ENCODE peak calls at places on chromosomes 7 and 10, in ten cellular contexts. One of them, this sample, is unnamed.

GRCh38 chr7:113086431-113086888 is at the start of gene GPR85:
- DNase-seq in ovary: peak
- DNase-seq in glomerular endothelial cell: no peak
- DNase-seq in NCI-H446: no peak
- DNase-seq in nephron progenitor cell: peak
- DNase-seq in WERI-Rb-1: peak
- DNase-seq in stimulated activated CD4-positive, alpha-beta T cell treated with anti-CD3 and anti-CD28 coated beads, TNF-alpha, amount 100 ng/mL, for 24 hours: no peak
- DNase-seq in effector memory CD4-positive, alpha-beta T cell: no peak
- DNase-seq in HepG2: no peak
- DNase-seq in NCI-H1930: peak
- DNase-seq in this sample: peak

GRCh38 chr7:38034062-38034907 is 113.8 kb downstream of the EPDR1 start:
- DNase-seq in nephron progenitor cell: no peak
- DNase-seq in NCI-H1930: no peak
- DNase-seq in HepG2: no peak
- DNase-seq in ovary: no peak
- DNase-seq in effector memory CD4-positive, alpha-beta T cell: no peak
- DNase-seq in WERI-Rb-1: no peak
- DNase-seq in glomerular endothelial cell: no peak
- DNase-seq in stimulated activated CD4-positive, alpha-beta T cell treated with anti-CD3 and anti-CD28 coated beads, TNF-alpha, amount 100 ng/mL, for 24 hours: no peak
- DNase-seq in NCI-H446: no peak
- DNase-seq in this sample: no peak

GRCh38 chr10:102384053-102384452 is 11.5 kb upstream of the NFKB2 start:
- DNase-seq in nephron progenitor cell: no peak
- DNase-seq in NCI-H446: no peak
- DNase-seq in WERI-Rb-1: no peak
- DNase-seq in stimulated activated CD4-positive, alpha-beta T cell treated with anti-CD3 and anti-CD28 coated beads, TNF-alpha, amount 100 ng/mL, for 24 hours: no peak
- DNase-seq in glomerular endothelial cell: no peak
- DNase-seq in effector memory CD4-positive, alpha-beta T cell: no peak
- DNase-seq in HepG2: no peak
- DNase-seq in NCI-H1930: peak
- DNase-seq in ovary: no peak
- DNase-seq in this sample: no peak

GRCh38 chr7:1539346-1540321 is 9.1 kb downstream of the MAFK start:
- DNase-seq in glomerular endothelial cell: no peak
- DNase-seq in effector memory CD4-positive, alpha-beta T cell: no peak
- DNase-seq in WERI-Rb-1: no peak
- DNase-seq in nephron progenitor cell: no peak
- DNase-seq in NCI-H1930: no peak
- DNase-seq in ovary: no peak
- DNase-seq in stimulated activated CD4-positive, alpha-beta T cell treated with anti-CD3 and anti-CD28 coated beads, TNF-alpha, amount 100 ng/mL, for 24 hours: no peak
- DNase-seq in NCI-H446: no peak
- DNase-seq in HepG2: no peak
- DNase-seq in this sample: no peak

GRCh38 chr10:132192076-132192975 is 5.6 kb downstream of the DPYSL4 start:
- DNase-seq in nephron progenitor cell: no peak
- DNase-seq in HepG2: no peak
- DNase-seq in ovary: no peak
- DNase-seq in stimulated activated CD4-positive, alpha-beta T cell treated with anti-CD3 and anti-CD28 coated beads, TNF-alpha, amount 100 ng/mL, for 24 hours: no peak
- DNase-seq in NCI-H1930: no peak
- DNase-seq in effector memory CD4-positive, alpha-beta T cell: no peak
- DNase-seq in glomerular endothelial cell: no peak
- DNase-seq in WERI-Rb-1: no peak
- DNase-seq in NCI-H446: no peak
- DNase-seq in this sample: no peak

GRCh38 chr10:819326-819725 is 112.2 kb downstream of the LARP4B start:
- DNase-seq in HepG2: no peak
- DNase-seq in nephron progenitor cell: no peak
- DNase-seq in ovary: no peak
- DNase-seq in WERI-Rb-1: no peak
- DNase-seq in NCI-H1930: no peak
- DNase-seq in glomerular endothelial cell: no peak
- DNase-seq in stimulated activated CD4-positive, alpha-beta T cell treated with anti-CD3 and anti-CD28 coated beads, TNF-alpha, amount 100 ng/mL, for 24 hours: no peak
- DNase-seq in effector memory CD4-positive, alpha-beta T cell: no peak
- DNase-seq in NCI-H446: no peak
- DNase-seq in this sample: no peak

GRCh38 chr10:32166365-32166764 is 110.1 kb upstream of the KIF5B start:
- DNase-seq in stimulated activated CD4-positive, alpha-beta T cell treated with anti-CD3 and anti-CD28 coated beads, TNF-alpha, amount 100 ng/mL, for 24 hours: no peak
- DNase-seq in NCI-H1930: no peak
- DNase-seq in HepG2: peak
- DNase-seq in NCI-H446: no peak
- DNase-seq in WERI-Rb-1: no peak
- DNase-seq in nephron progenitor cell: no peak
- DNase-seq in effector memory CD4-positive, alpha-beta T cell: no peak
- DNase-seq in glomerular endothelial cell: no peak
- DNase-seq in ovary: no peak
- DNase-seq in this sample: no peak

GRCh38 chr7:156604836-156605695 is 35.5 kb upstream of the RNF32 start:
- DNase-seq in stimulated activated CD4-positive, alpha-beta T cell treated with anti-CD3 and anti-CD28 coated beads, TNF-alpha, amount 100 ng/mL, for 24 hours: no peak
- DNase-seq in ovary: no peak
- DNase-seq in effector memory CD4-positive, alpha-beta T cell: no peak
- DNase-seq in WERI-Rb-1: no peak
- DNase-seq in NCI-H1930: no peak
- DNase-seq in HepG2: no peak
- DNase-seq in nephron progenitor cell: no peak
- DNase-seq in glomerular endothelial cell: no peak
- DNase-seq in NCI-H446: no peak
- DNase-seq in this sample: no peak

GRCh38 chr7:105309235-105310156 is 79.2 kb downstream of the SRPK2 start:
- DNase-seq in NCI-H446: no peak
- DNase-seq in glomerular endothelial cell: no peak
- DNase-seq in nephron progenitor cell: no peak
- DNase-seq in HepG2: no peak
- DNase-seq in NCI-H1930: peak
- DNase-seq in WERI-Rb-1: no peak
- DNase-seq in ovary: no peak
- DNase-seq in stimulated activated CD4-positive, alpha-beta T cell treated with anti-CD3 and anti-CD28 coated beads, TNF-alpha, amount 100 ng/mL, for 24 hours: no peak
- DNase-seq in effector memory CD4-positive, alpha-beta T cell: no peak
- DNase-seq in this sample: no peak

GRCh38 chr7:106305732-106306131 is 20.9 kb upstream of the NAMPT start:
- DNase-seq in HepG2: no peak
- DNase-seq in nephron progenitor cell: no peak
- DNase-seq in effector memory CD4-positive, alpha-beta T cell: no peak
- DNase-seq in ovary: no peak
- DNase-seq in NCI-H1930: no peak
- DNase-seq in WERI-Rb-1: no peak
- DNase-seq in glomerular endothelial cell: no peak
- DNase-seq in NCI-H446: no peak
- DNase-seq in stimulated activated CD4-positive, alpha-beta T cell treated with anti-CD3 and anti-CD28 coated beads, TNF-alpha, amount 100 ng/mL, for 24 hours: no peak
- DNase-seq in this sample: no peak

GRCh38 chr10:71597821-71598498 is 121.6 kb downstream of the C10orf105 start:
- DNase-seq in stimulated activated CD4-positive, alpha-beta T cell treated with anti-CD3 and anti-CD28 coated beads, TNF-alpha, amount 100 ng/mL, for 24 hours: no peak
- DNase-seq in WERI-Rb-1: no peak
- DNase-seq in effector memory CD4-positive, alpha-beta T cell: no peak
- DNase-seq in HepG2: peak
- DNase-seq in NCI-H446: no peak
- DNase-seq in glomerular endothelial cell: no peak
- DNase-seq in ovary: peak
- DNase-seq in nephron progenitor cell: no peak
- DNase-seq in NCI-H1930: no peak
- DNase-seq in this sample: no peak

GRCh38 chr7:130420943-130421578 is 19.8 kb downstream of the CEP41 start:
- DNase-seq in WERI-Rb-1: no peak
- DNase-seq in NCI-H446: no peak
- DNase-seq in stimulated activated CD4-positive, alpha-beta T cell treated with anti-CD3 and anti-CD28 coated beads, TNF-alpha, amount 100 ng/mL, for 24 hours: no peak
- DNase-seq in nephron progenitor cell: no peak
- DNase-seq in glomerular endothelial cell: no peak
- DNase-seq in NCI-H1930: peak
- DNase-seq in ovary: no peak
- DNase-seq in effector memory CD4-positive, alpha-beta T cell: no peak
- DNase-seq in HepG2: no peak
- DNase-seq in this sample: no peak

GRCh38 chr10:54009672-54010071 is 791.4 kb downstream of the PCDH15 start:
- DNase-seq in stimulated activated CD4-positive, alpha-beta T cell treated with anti-CD3 and anti-CD28 coated beads, TNF-alpha, amount 100 ng/mL, for 24 hours: no peak
- DNase-seq in effector memory CD4-positive, alpha-beta T cell: no peak
- DNase-seq in ovary: no peak
- DNase-seq in NCI-H446: no peak
- DNase-seq in WERI-Rb-1: no peak
- DNase-seq in NCI-H1930: no peak
- DNase-seq in HepG2: no peak
- DNase-seq in glomerular endothelial cell: no peak
- DNase-seq in nephron progenitor cell: no peak
- DNase-seq in this sample: no peak

GRCh38 chr7:91942312-91942711 is 1.6 kb downstream of the AKAP9 start:
- DNase-seq in NCI-H1930: no peak
- DNase-seq in nephron progenitor cell: no peak
- DNase-seq in stimulated activated CD4-positive, alpha-beta T cell treated with anti-CD3 and anti-CD28 coated beads, TNF-alpha, amount 100 ng/mL, for 24 hours: no peak
- DNase-seq in WERI-Rb-1: no peak
- DNase-seq in glomerular endothelial cell: no peak
- DNase-seq in NCI-H446: no peak
- DNase-seq in HepG2: peak
- DNase-seq in ovary: no peak
- DNase-seq in effector memory CD4-positive, alpha-beta T cell: no peak
- DNase-seq in this sample: no peak

GRCh38 chr10:34864156-34865075 is 49.3 kb upstream of the PARD3 start:
- DNase-seq in glomerular endothelial cell: no peak
- DNase-seq in stimulated activated CD4-positive, alpha-beta T cell treated with anti-CD3 and anti-CD28 coated beads, TNF-alpha, amount 100 ng/mL, for 24 hours: no peak
- DNase-seq in effector memory CD4-positive, alpha-beta T cell: no peak
- DNase-seq in NCI-H1930: no peak
- DNase-seq in WERI-Rb-1: no peak
- DNase-seq in ovary: no peak
- DNase-seq in nephron progenitor cell: no peak
- DNase-seq in HepG2: no peak
- DNase-seq in NCI-H446: no peak
- DNase-seq in this sample: no peak

GRCh38 chr10:35961501-35961900 is 319.4 kb upstream of the FZD8 start:
- DNase-seq in ovary: no peak
- DNase-seq in effector memory CD4-positive, alpha-beta T cell: no peak
- DNase-seq in NCI-H446: no peak
- DNase-seq in glomerular endothelial cell: no peak
- DNase-seq in nephron progenitor cell: no peak
- DNase-seq in NCI-H1930: no peak
- DNase-seq in stimulated activated CD4-positive, alpha-beta T cell treated with anti-CD3 and anti-CD28 coated beads, TNF-alpha, amount 100 ng/mL, for 24 hours: no peak
- DNase-seq in WERI-Rb-1: no peak
- DNase-seq in HepG2: no peak
- DNase-seq in this sample: no peak

GRCh38 chr10:131767716-131768115 is 133.1 kb upstream of the PPP2R2D start:
- DNase-seq in NCI-H1930: no peak
- DNase-seq in ovary: no peak
- DNase-seq in WERI-Rb-1: no peak
- DNase-seq in effector memory CD4-positive, alpha-beta T cell: no peak
- DNase-seq in nephron progenitor cell: no peak
- DNase-seq in stimulated activated CD4-positive, alpha-beta T cell treated with anti-CD3 and anti-CD28 coated beads, TNF-alpha, amount 100 ng/mL, for 24 hours: no peak
- DNase-seq in NCI-H446: no peak
- DNase-seq in HepG2: no peak
- DNase-seq in glomerular endothelial cell: no peak
- DNase-seq in this sample: no peak

GRCh38 chr7:149133311-149133710 is 7.2 kb upstream of the ZNF425 start:
- DNase-seq in stimulated activated CD4-positive, alpha-beta T cell treated with anti-CD3 and anti-CD28 coated beads, TNF-alpha, amount 100 ng/mL, for 24 hours: no peak
- DNase-seq in NCI-H446: no peak
- DNase-seq in HepG2: no peak
- DNase-seq in NCI-H1930: no peak
- DNase-seq in WERI-Rb-1: no peak
- DNase-seq in ovary: no peak
- DNase-seq in glomerular endothelial cell: no peak
- DNase-seq in nephron progenitor cell: no peak
- DNase-seq in effector memory CD4-positive, alpha-beta T cell: no peak
- DNase-seq in this sample: no peak

GRCh38 chr10:114576132-114576487 is 82.0 kb downstream of the ABLIM1 start:
- DNase-seq in nephron progenitor cell: no peak
- DNase-seq in NCI-H446: no peak
- DNase-seq in glomerular endothelial cell: no peak
- DNase-seq in NCI-H1930: no peak
- DNase-seq in stimulated activated CD4-positive, alpha-beta T cell treated with anti-CD3 and anti-CD28 coated beads, TNF-alpha, amount 100 ng/mL, for 24 hours: no peak
- DNase-seq in WERI-Rb-1: no peak
- DNase-seq in HepG2: no peak
- DNase-seq in effector memory CD4-positive, alpha-beta T cell: no peak
- DNase-seq in ovary: no peak
- DNase-seq in this sample: peak

GRCh38 chr10:73875139-73875475 is 752 bp upstream of the CAMK2G start:
- DNase-seq in WERI-Rb-1: no peak
- DNase-seq in glomerular endothelial cell: no peak
- DNase-seq in NCI-H446: no peak
- DNase-seq in HepG2: no peak
- DNase-seq in effector memory CD4-positive, alpha-beta T cell: no peak
- DNase-seq in stimulated activated CD4-positive, alpha-beta T cell treated with anti-CD3 and anti-CD28 coated beads, TNF-alpha, amount 100 ng/mL, for 24 hours: no peak
- DNase-seq in NCI-H1930: no peak
- DNase-seq in ovary: no peak
- DNase-seq in nephron progenitor cell: no peak
- DNase-seq in this sample: no peak

GRCh38 chr7:45957721-45958120 is 36.6 kb upstream of the IGFBP3 start:
- DNase-seq in WERI-Rb-1: no peak
- DNase-seq in effector memory CD4-positive, alpha-beta T cell: no peak
- DNase-seq in ovary: no peak
- DNase-seq in HepG2: no peak
- DNase-seq in nephron progenitor cell: no peak
- DNase-seq in stimulated activated CD4-positive, alpha-beta T cell treated with anti-CD3 and anti-CD28 coated beads, TNF-alpha, amount 100 ng/mL, for 24 hours: no peak
- DNase-seq in NCI-H446: no peak
- DNase-seq in NCI-H1930: no peak
- DNase-seq in glomerular endothelial cell: no peak
- DNase-seq in this sample: no peak

GRCh38 chr7:75662579-75663301 is 76.0 kb downstream of the HIP1 start:
- DNase-seq in nephron progenitor cell: no peak
- DNase-seq in stimulated activated CD4-positive, alpha-beta T cell treated with anti-CD3 and anti-CD28 coated beads, TNF-alpha, amount 100 ng/mL, for 24 hours: no peak
- DNase-seq in glomerular endothelial cell: no peak
- DNase-seq in NCI-H1930: no peak
- DNase-seq in HepG2: no peak
- DNase-seq in WERI-Rb-1: no peak
- DNase-seq in effector memory CD4-positive, alpha-beta T cell: no peak
- DNase-seq in NCI-H446: no peak
- DNase-seq in ovary: no peak
- DNase-seq in this sample: no peak

GRCh38 chr7:82317257-82317721 is 126.3 kb downstream of the CACNA2D1 start:
- DNase-seq in NCI-H446: no peak
- DNase-seq in stimulated activated CD4-positive, alpha-beta T cell treated with anti-CD3 and anti-CD28 coated beads, TNF-alpha, amount 100 ng/mL, for 24 hours: no peak
- DNase-seq in WERI-Rb-1: no peak
- DNase-seq in NCI-H1930: no peak
- DNase-seq in ovary: no peak
- DNase-seq in HepG2: no peak
- DNase-seq in effector memory CD4-positive, alpha-beta T cell: no peak
- DNase-seq in glomerular endothelial cell: no peak
- DNase-seq in nephron progenitor cell: no peak
- DNase-seq in this sample: no peak

GRCh38 chr7:42237162-42237821 is at the start of gene GLI3:
- DNase-seq in nephron progenitor cell: peak
- DNase-seq in stimulated activated CD4-positive, alpha-beta T cell treated with anti-CD3 and anti-CD28 coated beads, TNF-alpha, amount 100 ng/mL, for 24 hours: no peak
- DNase-seq in ovary: peak
- DNase-seq in WERI-Rb-1: peak
- DNase-seq in HepG2: no peak
- DNase-seq in glomerular endothelial cell: no peak
- DNase-seq in effector memory CD4-positive, alpha-beta T cell: no peak
- DNase-seq in NCI-H1930: no peak
- DNase-seq in NCI-H446: no peak
- DNase-seq in this sample: no peak

GRCh38 chr10:3071405-3072198 is 4.3 kb downstream of the PFKP start:
- DNase-seq in NCI-H446: no peak
- DNase-seq in nephron progenitor cell: no peak
- DNase-seq in stimulated activated CD4-positive, alpha-beta T cell treated with anti-CD3 and anti-CD28 coated beads, TNF-alpha, amount 100 ng/mL, for 24 hours: no peak
- DNase-seq in effector memory CD4-positive, alpha-beta T cell: no peak
- DNase-seq in HepG2: no peak
- DNase-seq in ovary: no peak
- DNase-seq in glomerular endothelial cell: peak
- DNase-seq in NCI-H1930: no peak
- DNase-seq in WERI-Rb-1: no peak
- DNase-seq in this sample: no peak

GRCh38 chr10:75496191-75496567 is 64.8 kb downstream of the LRMDA start:
- DNase-seq in glomerular endothelial cell: no peak
- DNase-seq in effector memory CD4-positive, alpha-beta T cell: no peak
- DNase-seq in stimulated activated CD4-positive, alpha-beta T cell treated with anti-CD3 and anti-CD28 coated beads, TNF-alpha, amount 100 ng/mL, for 24 hours: no peak
- DNase-seq in nephron progenitor cell: no peak
- DNase-seq in WERI-Rb-1: no peak
- DNase-seq in NCI-H1930: no peak
- DNase-seq in NCI-H446: no peak
- DNase-seq in HepG2: no peak
- DNase-seq in ovary: no peak
- DNase-seq in this sample: no peak

GRCh38 chr7:130421685-130422084 is 19.1 kb downstream of the CEP41 start:
- DNase-seq in glomerular endothelial cell: no peak
- DNase-seq in nephron progenitor cell: no peak
- DNase-seq in ovary: no peak
- DNase-seq in NCI-H1930: peak
- DNase-seq in NCI-H446: no peak
- DNase-seq in WERI-Rb-1: no peak
- DNase-seq in stimulated activated CD4-positive, alpha-beta T cell treated with anti-CD3 and anti-CD28 coated beads, TNF-alpha, amount 100 ng/mL, for 24 hours: no peak
- DNase-seq in effector memory CD4-positive, alpha-beta T cell: no peak
- DNase-seq in HepG2: no peak
- DNase-seq in this sample: no peak

GRCh38 chr7:143901360-143901709 is 641 bp downstream of the TCAF1 start:
- DNase-seq in NCI-H446: no peak
- DNase-seq in effector memory CD4-positive, alpha-beta T cell: no peak
- DNase-seq in WERI-Rb-1: no peak
- DNase-seq in glomerular endothelial cell: no peak
- DNase-seq in NCI-H1930: no peak
- DNase-seq in ovary: peak
- DNase-seq in nephron progenitor cell: peak
- DNase-seq in HepG2: peak
- DNase-seq in stimulated activated CD4-positive, alpha-beta T cell treated with anti-CD3 and anti-CD28 coated beads, TNF-alpha, amount 100 ng/mL, for 24 hours: no peak
- DNase-seq in this sample: no peak

This sample was measured in NCI-H1694.